ENCODE peak calls at places on chromosomes 7 and 10, in five cellular contexts. O is adrenal gland, H is Peyer's patch, L is tibial artery, T is PC-3. X is an unnamed sample.

GRCh38 chr7:134637934-134638719 is 8.5 kb upstream of the BPGM start:
- DNase-seq in O (peak; percentile 9), H (no peak), L (no peak), T (peak; percentile 19), X (no peak)

GRCh38 chr7:64965594-64965993 is 25.2 kb downstream of the ZNF117 start:
- DNase-seq in O (no peak), H (no peak), L (no peak), T (no peak), X (no peak)

GRCh38 chr10:70258216-70258615 is 25.0 kb upstream of the PPA1 start:
- DNase-seq in O (no peak), H (no peak), L (no peak), T (no peak), X (no peak)

GRCh38 chr10:87635498-87636312 is 24.0 kb upstream of the PAPSS2 start:
- DNase-seq in O (peak; percentile 8), H (no peak), L (no peak), T (peak; percentile 77), X (no peak)

GRCh38 chr10:122363722-122364463 is 10.6 kb upstream of the PLEKHA1 start:
- DNase-seq in O (no peak), H (no peak), L (no peak), T (no peak), X (no peak)

GRCh38 chr7:137891016-137891655 is 44.4 kb upstream of the DGKI start:
- DNase-seq in O (no peak), H (no peak), L (no peak), T (no peak), X (no peak)

GRCh38 chr10:126243306-126243705 is 145.0 kb downstream of the ADAM12 start:
- DNase-seq in O (no peak), H (no peak), L (no peak), T (no peak), X (no peak)

GRCh38 chr7:140562921-140563600 is 77.6 kb downstream of the DENND2A start:
- DNase-seq in O (no peak), H (no peak), L (no peak), T (no peak), X (no peak)

GRCh38 chr7:19773361-19773760 is at the start of gene TMEM196:
- DNase-seq in O (no peak), H (no peak), L (no peak), T (no peak), X (no peak)

GRCh38 chr7:139532636-139533035 is 9.2 kb downstream of the CLEC2L start:
- DNase-seq in O (no peak), H (no peak), L (no peak), T (no peak), X (no peak)

GRCh38 chr7:94510582-94511456 is 1.2 kb downstream of the CASD1 start:
- DNase-seq in O (peak; percentile 51), H (no peak), L (peak; percentile 24), T (peak; percentile 56), X (peak; percentile 60)

GRCh38 chr7:67743501-67743900 is 746.9 kb downstream of the TYW1 start:
- DNase-seq in O (no peak), H (no peak), L (no peak), T (no peak), X (no peak)

GRCh38 chr7:123615344-123615743 is 13.7 kb downstream of the ASB15 start:
- DNase-seq in O (no peak), H (no peak), L (no peak), T (no peak), X (no peak)

GRCh38 chr7:116863168-116863670 is 832 bp downstream of the CAPZA2 start:
- DNase-seq in O (no peak), H (peak; percentile 54), L (no peak), T (peak; percentile 12), X (peak; percentile 22)

GRCh38 chr10:71473671-71474599 is 77.2 kb downstream of the CDH23 start:
- DNase-seq in O (no peak), H (peak; percentile 9), L (no peak), T (no peak), X (peak; percentile 42)
- H3K4me1 ChIP-seq in O (peaks cover 28% of the 10 kb centered on the region), H (no peaks in the 10 kb centered on the region), L (no peaks in the 10 kb centered on the region), T (no peaks in the 10 kb centered on the region), X (peaks cover 10% of the 10 kb centered on the region)

GRCh38 chr10:59864141-59864962 is 42.0 kb downstream of the CCDC6 start:
- DNase-seq in O (no peak), H (no peak), L (no peak), T (no peak), X (no peak)

GRCh38 chr10:59870152-59870551 is 36.2 kb downstream of the CCDC6 start:
- DNase-seq in O (no peak), H (no peak), L (no peak), T (no peak), X (no peak)

GRCh38 chr10:59868974-59869940 is 37.1 kb downstream of the CCDC6 start:
- DNase-seq in O (no peak), H (no peak), L (no peak), T (no peak), X (no peak)

GRCh38 chr10:59865101-59865500 is 41.3 kb downstream of the CCDC6 start:
- DNase-seq in O (peak; percentile 64), H (no peak), L (no peak), T (peak; percentile 90), X (peak; percentile 57)

GRCh38 chr10:59867590-59867989 is 38.8 kb downstream of the CCDC6 start:
- DNase-seq in O (no peak), H (no peak), L (no peak), T (no peak), X (no peak)
- H3K4me1 ChIP-seq in O (peaks cover 24% of the 10 kb centered on the region), H (no peaks in the 10 kb centered on the region), L (no peaks in the 10 kb centered on the region), T (peaks cover 19% of the 10 kb centered on the region), X (peaks cover 31% of the 10 kb centered on the region)

GRCh38 chr10:73586583-73586984 is 4.6 kb downstream of the USP54 start:
- DNase-seq in O (peak; percentile 75), H (no peak), L (peak; percentile 59), T (peak; percentile 100), X (peak; percentile 51)
- H3K4me1 ChIP-seq in O (peaks cover 23% of the 10 kb centered on the region), H (no peaks in the 10 kb centered on the region), L (no peaks in the 10 kb centered on the region), T (peaks cover 68% of the 10 kb centered on the region), X (peaks cover 11% of the 10 kb centered on the region)

DNA sequence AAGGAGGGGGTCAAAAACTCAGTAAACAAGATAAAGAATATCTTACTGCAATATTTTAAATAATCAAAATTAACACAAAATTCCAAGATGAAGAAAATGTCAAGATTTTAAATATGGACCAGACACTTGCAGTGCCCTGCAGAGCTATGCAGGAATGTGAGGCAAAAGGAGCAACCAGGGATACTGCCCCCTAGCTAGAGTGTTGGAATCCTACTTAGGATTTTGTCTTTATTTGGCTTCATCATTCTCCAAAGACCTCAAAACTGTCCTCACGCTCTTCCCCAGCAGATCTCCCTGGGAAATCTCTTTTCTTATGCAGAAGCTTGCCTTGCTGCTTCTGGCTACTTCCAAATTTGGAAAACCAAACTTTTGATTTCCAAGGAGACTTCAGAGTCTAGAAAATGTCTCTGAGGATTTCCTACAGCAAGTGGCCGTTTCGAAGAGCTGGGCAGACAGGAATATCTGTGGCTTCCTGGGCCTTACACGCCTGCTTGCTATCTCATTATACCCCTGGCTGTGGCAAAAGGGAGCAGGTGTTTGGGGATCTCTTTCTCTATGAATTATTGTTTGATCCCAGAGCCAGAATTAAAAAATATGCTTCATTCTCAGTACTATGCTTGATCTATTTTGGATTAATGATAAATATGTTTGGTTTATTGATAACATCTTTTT is 232.2 kb upstream of the BMPER start:
- DNase-seq in O (no peak), H (no peak), L (no peak), T (no peak), X (no peak)
- H3K4me1 ChIP-seq in O (no peaks in the 10 kb centered on the region), H (no peaks in the 10 kb centered on the region), L (no peaks in the 10 kb centered on the region), T (peaks cover 30% of the 10 kb centered on the region), X (no peaks in the 10 kb centered on the region)

DNA sequence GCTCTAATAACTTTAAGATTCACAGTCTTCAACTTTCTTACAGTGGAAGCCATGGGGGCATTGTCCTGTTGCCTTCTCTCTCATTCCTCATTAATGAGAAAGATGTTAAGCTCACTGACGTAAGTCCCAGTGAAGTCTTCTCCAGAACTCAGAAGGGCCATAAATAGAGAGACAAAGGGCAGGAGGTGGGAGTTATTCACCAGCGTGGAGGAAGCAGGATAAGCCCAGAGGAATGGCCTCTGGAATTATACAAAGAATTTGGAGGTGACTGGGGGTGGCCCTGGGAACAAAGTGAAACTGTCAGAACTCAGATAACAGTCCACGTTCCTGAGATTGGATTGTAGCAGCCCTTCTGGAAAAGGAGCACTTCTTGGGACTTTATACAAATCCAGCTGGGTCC is 52.4 kb downstream of the SORBS1 start:
- DNase-seq in O (peak; percentile 10), H (no peak), L (no peak), T (no peak), X (no peak)
- H3K4me1 ChIP-seq in O (peaks cover 15% of the 10 kb centered on the region), H (no peaks in the 10 kb centered on the region), L (peaks cover 3% of the 10 kb centered on the region), T (peaks cover 7% of the 10 kb centered on the region), X (peaks cover 3% of the 10 kb centered on the region)

DNA sequence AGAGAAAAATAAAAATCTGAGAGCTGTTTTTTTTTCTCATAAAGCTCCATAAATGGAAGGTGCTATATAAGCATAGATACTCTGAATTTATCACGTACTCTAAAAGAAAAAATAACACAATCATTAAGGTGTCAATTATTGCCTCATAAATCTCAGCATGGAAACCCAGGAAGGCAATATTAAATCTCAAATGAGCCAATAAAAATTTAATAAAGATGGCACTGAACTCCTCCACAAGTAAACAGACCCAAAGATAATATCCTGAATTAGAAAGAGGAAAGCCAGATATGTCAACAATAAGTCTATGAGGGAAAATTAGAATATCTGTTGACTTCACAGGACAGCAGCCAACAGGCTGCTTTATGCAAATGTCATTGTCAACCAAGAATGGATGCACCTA is 66.5 kb downstream of the CDK6 start:
- DNase-seq in O (no peak), H (no peak), L (no peak), T (no peak), X (no peak)
- H3K4me1 ChIP-seq in O (peaks cover 51% of the 10 kb centered on the region), H (no peaks in the 10 kb centered on the region), L (no peaks in the 10 kb centered on the region), T (peaks cover 35% of the 10 kb centered on the region), X (no peaks in the 10 kb centered on the region)

GRCh38 chr10:77176224-77176623 is 461.4 kb downstream of the KCNMA1 start:
- DNase-seq in O (no peak), H (no peak), L (no peak), T (no peak), X (no peak)
- H3K4me1 ChIP-seq in O (no peaks in the 10 kb centered on the region), H (no peaks in the 10 kb centered on the region), L (peaks cover 9% of the 10 kb centered on the region), T (peaks cover 39% of the 10 kb centered on the region), X (no peaks in the 10 kb centered on the region)